ENCODE peak calls at places on chromosomes 16 and 17, in nine cellular contexts. G is esophagus muscularis mucosa, B is A549, D is suprapubic skin, N is transverse colon, K is ovary, M is SK-N-SH, T is GM12878, W is H1. I is an unnamed sample. For H3K4me1, the result is how much of the 10 kb centered on the place peaks cover.

GRCh38 chr17:33854596-33854995 is 400.5 kb upstream of the CCL2 start:
- DNase-seq in B (no peak), M (no peak), K (no peak), D (no peak), N (no peak), G (no peak), T (no peak), W (no peak), I (no peak)

GRCh38 chr16:67144943-67145342 is 5.9 kb downstream of the B3GNT9 start:
- DNase-seq in T (no peak), B (no peak), N (no peak), K (no peak), M (no peak), G (no peak), W (no peak), D (no peak), I (no peak)

GRCh38 chr17:76686538-76687277 is 24.1 kb downstream of the MXRA7 start:
- DNase-seq in B (no peak), K (no peak), D (no peak), W (no peak), M (peak), G (no peak), N (no peak), T (no peak), I (no peak)

GRCh38 chr17:31696184-31696602 is 162.9 kb downstream of the COPRS start:
- DNase-seq in B (no peak), M (peak), W (no peak), T (no peak), K (peak), D (peak), G (peak), N (peak), I (peak)

GRCh38 chr17:37148171-37148570 is 199.4 kb downstream of the AATF start:
- DNase-seq in M (no peak), D (no peak), G (no peak), T (no peak), K (no peak), B (no peak), N (no peak), W (no peak), I (no peak)

GRCh38 chr17:58319181-58320162 is 9.1 kb downstream of the TSPOAP1 start:
- DNase-seq in K (no peak), W (no peak), D (peak), T (no peak), M (no peak), B (no peak), N (no peak), G (no peak), I (no peak)

GRCh38 chr17:80364091-80364691 is 50.8 kb upstream of the ENDOV start:
- DNase-seq in G (no peak), D (peak), K (no peak), W (no peak), N (no peak), B (peak), T (no peak), M (peak), I (no peak)

GRCh38 chr16:22782299-22782698 is 31.7 kb upstream of the HS3ST2 start:
- DNase-seq in K (no peak), W (no peak), B (no peak), N (no peak), G (no peak), T (no peak), D (no peak), M (peak), I (no peak)

GRCh38 chr17:43906951-43907424 is 348 bp downstream of the MPP2 start:
- DNase-seq in D (no peak), G (no peak), N (no peak), W (no peak), B (no peak), M (no peak), K (peak), T (no peak), I (no peak)

GRCh38 chr17:18155179-18155578 is 28.4 kb upstream of the ALKBH5 start:
- DNase-seq in W (no peak), T (no peak), M (no peak), K (no peak), D (no peak), B (no peak), N (no peak), G (no peak), I (no peak)

GRCh38 chr17:73542323-73542722 is 101.9 kb downstream of the SDK2 start:
- DNase-seq in G (no peak), T (no peak), N (no peak), K (no peak), B (no peak), W (no peak), D (no peak), M (no peak), I (no peak)

DNA sequence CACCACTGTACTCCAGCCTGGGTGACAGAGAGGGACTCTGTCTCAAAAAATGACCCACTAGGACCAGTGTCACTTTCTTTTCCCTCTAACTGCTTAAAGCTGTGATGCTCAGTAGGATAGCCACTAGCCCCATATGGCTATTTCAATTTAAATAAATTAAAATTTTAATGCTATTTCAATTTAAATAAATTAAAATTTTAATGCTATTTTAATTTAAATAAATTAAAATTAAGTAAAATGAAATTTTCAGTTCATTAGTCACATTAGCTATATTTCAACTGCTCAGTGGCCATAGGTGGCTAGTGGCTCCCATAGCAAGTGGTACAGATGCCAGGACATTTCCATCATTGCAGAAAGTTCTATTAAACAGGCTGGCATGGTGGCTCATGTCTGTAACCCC is 43.0 kb downstream of the NLRC5 start:
- DNase-seq in G (no peak), T (no peak), M (no peak), W (no peak), B (no peak), N (no peak), D (no peak), K (no peak), I (no peak)
- H3K4me1 ChIP-seq in G (under half), T (under half), M (under half), W (under half), B (under half), N (under half), D (under half), K (under half), I (under half)

DNA sequence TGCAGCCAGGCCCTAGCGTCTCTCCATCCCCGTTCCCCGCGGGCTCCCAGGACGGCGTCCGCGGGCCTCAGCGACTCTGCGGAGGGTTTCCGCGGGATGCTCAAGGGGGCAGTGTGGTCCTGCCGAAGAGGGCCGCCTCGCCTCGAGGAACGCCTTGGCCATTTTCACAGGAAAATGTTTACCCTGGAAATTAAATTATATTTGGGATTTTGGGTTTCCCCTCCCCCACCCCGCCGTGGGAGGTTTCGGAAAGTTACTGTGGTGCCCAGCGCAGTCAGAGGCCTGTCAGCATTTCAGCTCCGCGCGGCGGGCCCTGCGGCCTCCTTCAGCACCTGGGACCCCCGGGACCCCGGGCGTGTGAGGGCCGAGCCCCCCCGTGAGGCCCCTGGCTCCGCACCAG is 94.5 kb downstream of the PCTP start:
- DNase-seq in G (no peak), B (peak), K (peak), N (peak), D (peak), T (no peak), W (peak), M (peak), I (peak)
- TF ChIP-seq EP300 in G (no peak), B (no peak), K (no peak), N (no peak), D (no peak), T (no peak), W (no peak), M (no peak), I (no peak)

GRCh38 chr17:2853722-2854580 is 57.7 kb downstream of the RAP1GAP2 start:
- DNase-seq in T (no peak), K (peak), W (no peak), M (peak), B (peak), D (no peak), N (peak), G (no peak), I (no peak)

GRCh38 chr17:2855063-2855600 is 58.9 kb downstream of the RAP1GAP2 start:
- DNase-seq in W (no peak), D (no peak), M (no peak), N (no peak), K (no peak), G (no peak), B (no peak), T (no peak), I (no peak)

GRCh38 chr17:2854662-2855061 is 58.4 kb downstream of the RAP1GAP2 start:
- DNase-seq in M (peak), T (no peak), K (peak), D (no peak), G (no peak), W (no peak), N (peak), B (no peak), I (no peak)

GRCh38 chr17:2860045-2860444 is 63.8 kb downstream of the RAP1GAP2 start:
- DNase-seq in W (no peak), N (no peak), K (no peak), B (no peak), T (no peak), D (no peak), G (no peak), M (no peak), I (no peak)

DNA sequence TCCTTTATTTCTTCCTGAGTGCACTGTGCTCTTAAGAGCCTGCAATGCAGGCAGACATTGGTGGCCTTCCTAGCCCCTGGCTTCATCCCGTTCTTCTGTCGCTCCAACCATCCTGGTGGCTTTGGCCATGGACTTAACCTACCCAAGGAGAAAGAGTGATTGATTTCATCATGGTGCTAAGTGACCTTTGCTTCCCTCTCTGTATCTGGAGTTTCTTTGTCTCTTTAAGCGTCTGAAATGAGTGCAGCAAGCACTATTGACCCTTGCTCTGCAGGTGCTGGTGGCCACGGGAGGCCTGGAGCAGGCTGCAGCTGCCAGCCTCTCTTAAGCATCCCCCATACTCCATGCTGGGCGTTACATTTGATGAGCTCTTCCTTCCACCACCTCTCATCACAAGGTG is 60.5 kb downstream of the RAP1GAP2 start:
- DNase-seq in G (no peak), W (no peak), N (no peak), B (no peak), K (no peak), T (no peak), D (no peak), M (no peak), I (no peak)
- H3K4me1 ChIP-seq in G (under half), W (under half), N (under half), B (under half), K (under half), T (under half), D (under half), M (under half), I (under half)

GRCh38 chr16:16025214-16025968 is 76.0 kb downstream of the ABCC1 start:
- DNase-seq in B (peak), K (no peak), N (no peak), W (no peak), T (no peak), M (no peak), G (no peak), D (no peak), I (peak)
- TF ChIP-seq EP300 in B (no peak), K (no peak), N (no peak), W (no peak), T (no peak), M (peak), G (no peak), D (no peak), I (peak)

DNA sequence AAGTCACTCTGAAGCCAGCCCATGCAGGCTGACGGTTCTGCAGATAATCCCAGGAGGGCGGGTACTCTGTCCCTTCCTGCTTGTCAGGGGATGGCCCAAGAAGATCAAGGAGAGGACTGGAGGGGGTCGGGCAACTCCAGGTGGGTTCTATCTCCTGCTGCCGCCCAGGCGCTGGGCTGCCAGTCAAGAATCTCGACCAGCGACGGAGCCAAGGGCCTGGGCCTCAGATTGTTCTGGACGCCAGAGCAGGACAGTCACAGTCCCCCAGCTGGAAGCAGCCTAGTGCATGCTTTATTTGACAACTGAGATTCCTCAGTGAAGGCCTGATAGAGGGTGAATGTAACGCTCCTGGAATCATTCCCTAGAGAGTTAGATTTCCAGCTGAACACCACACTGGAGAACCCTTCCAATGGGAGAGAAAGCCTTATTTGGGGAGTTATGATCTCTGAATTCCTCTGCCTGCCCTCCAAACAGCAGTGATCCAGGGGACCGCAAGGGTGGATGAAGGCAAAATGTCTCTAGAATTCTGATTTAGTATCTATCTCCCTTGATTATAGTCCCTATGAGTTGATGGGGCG is 1.2 kb upstream of the KIFC3 start:
- DNase-seq in B (no peak), K (no peak), D (no peak), N (no peak), W (no peak), M (no peak), G (no peak), T (no peak), I (no peak)
- H3K4me1 ChIP-seq in B (half or more), K (under half), D (half or more), N (under half), W (under half), M (under half), G (half or more), T (under half), I (half or more)

DNA sequence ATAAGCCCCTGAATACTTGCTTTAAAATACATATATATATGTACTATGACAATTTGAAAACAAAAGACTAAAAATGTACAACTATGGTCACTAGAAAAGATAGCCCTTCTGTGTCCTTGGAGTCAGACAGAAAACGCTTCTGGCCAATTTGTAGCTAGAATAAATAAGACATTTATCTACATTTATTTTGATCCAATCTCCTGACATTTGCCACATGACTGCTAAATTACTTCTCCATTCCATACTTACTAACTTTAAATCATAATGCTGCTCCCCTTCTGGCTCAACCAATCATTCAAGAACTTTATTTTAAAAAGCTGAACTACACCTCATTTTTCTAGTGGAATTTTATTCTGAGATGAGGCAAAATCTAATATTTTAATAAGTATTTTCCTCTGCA is 65.8 kb downstream of the CYTH1 start:
- DNase-seq in B (no peak), N (no peak), G (no peak), T (no peak), W (no peak), M (peak), K (no peak), D (no peak), I (no peak)
- TF ChIP-seq EP300 in B (no peak), N (no peak), G (no peak), T (no peak), W (no peak), M (no peak), K (no peak), D (no peak), I (no peak)

GRCh38 chr17:16439303-16439791 is 24.0 kb downstream of the TRPV2 start:
- DNase-seq in T (no peak), B (no peak), K (no peak), W (no peak), M (no peak), G (no peak), D (no peak), N (no peak), I (no peak)

GRCh38 chr17:16437083-16437482 is 21.7 kb downstream of the TRPV2 start:
- DNase-seq in N (no peak), T (no peak), M (no peak), G (no peak), D (no peak), K (no peak), B (no peak), W (no peak), I (no peak)

GRCh38 chr17:16438173-16438556 is 22.8 kb downstream of the TRPV2 start:
- DNase-seq in M (no peak), G (no peak), B (no peak), N (no peak), K (no peak), W (no peak), T (no peak), D (no peak), I (no peak)

GRCh38 chr17:16439867-16440351 is 24.5 kb downstream of the TRPV2 start:
- DNase-seq in W (no peak), B (no peak), K (no peak), N (no peak), G (no peak), T (no peak), D (no peak), M (no peak), I (no peak)

DNA sequence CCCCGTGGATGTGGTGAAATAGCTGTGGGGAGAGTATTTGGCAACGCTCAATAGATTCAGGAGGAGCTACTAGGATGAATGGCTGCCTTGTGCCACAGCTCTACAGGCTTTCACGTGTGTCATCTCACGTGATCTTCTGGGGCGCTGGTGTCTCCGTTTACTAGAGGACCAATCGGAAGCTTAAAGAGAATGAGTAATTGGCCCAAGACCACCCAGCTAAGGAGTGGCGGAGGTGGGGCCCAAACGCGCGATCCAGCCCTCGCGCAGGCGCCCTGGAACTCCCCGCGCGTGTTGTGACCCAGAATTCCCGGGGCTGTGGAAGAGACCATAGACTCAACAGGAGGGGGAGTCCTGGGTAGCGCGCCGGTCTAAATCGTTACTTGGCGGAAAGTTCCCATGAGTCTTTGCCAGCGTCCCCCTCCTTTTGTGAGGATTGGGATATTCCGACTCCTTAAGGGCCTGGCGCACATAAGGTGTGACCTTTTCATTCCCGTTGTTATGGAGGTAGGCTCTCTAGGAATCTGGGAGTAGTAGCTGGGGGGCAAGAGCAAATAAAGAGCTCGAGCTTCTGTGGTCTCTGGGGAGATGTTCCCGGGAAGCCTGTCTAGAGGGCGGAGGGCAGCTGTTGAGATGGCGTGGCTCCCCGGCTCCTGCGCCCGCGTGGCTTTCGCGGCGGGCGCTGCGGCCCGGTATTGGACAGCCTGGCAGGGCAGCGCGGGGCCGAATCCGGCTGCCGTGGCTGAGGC is 23.4 kb downstream of the TRPV2 start:
- DNase-seq in G (peak), K (peak), D (peak), B (peak), W (peak), M (peak), T (peak), N (peak), I (peak)
- H3K4me1 ChIP-seq in G (under half), K (under half), D (under half), B (under half), W (under half), M (under half), T (under half), N (under half), I (under half)

DNA sequence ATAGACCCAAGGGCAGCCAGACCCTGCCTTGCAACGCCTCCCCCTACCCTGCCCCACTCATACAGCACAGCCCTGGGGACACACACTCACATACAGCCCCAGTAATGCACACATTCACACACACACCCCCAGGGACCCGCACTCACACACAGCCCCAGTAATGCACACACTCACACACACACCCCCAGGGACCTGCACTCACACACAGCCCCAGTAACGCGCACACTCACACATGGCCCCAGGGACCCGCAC is 3.1 kb downstream of the CCDC102A start:
- DNase-seq in D (peak), N (no peak), T (no peak), K (no peak), G (no peak), W (no peak), B (no peak), M (no peak), I (no peak)
- TF ChIP-seq EP300 in D (no peak), N (no peak), T (no peak), K (no peak), G (no peak), W (no peak), B (no peak), M (no peak), I (no peak)

GRCh38 chr17:8963665-8964258 is 1.7 kb downstream of the PIK3R5 start:
- DNase-seq in T (no peak), B (no peak), N (no peak), G (no peak), M (no peak), W (no peak), D (peak), K (no peak), I (no peak)
- H3K4me1 ChIP-seq in T (under half), B (under half), N (under half), G (under half), M (under half), W (under half), D (under half), K (under half), I (under half)